ENCODE peak calls at places on chromosomes 1 and 21, in eight cellular contexts. A, X, Y, C, O, M, F and K are unnamed samples. For H3K4me1, the result is how much of the 10 kb centered on the place peaks cover.

GRCh38 chr1:11384170-11384554 is 94.8 kb upstream of the DISP3 start:
- DNase-seq in A (no peak), X (no peak), Y (no peak), C (no peak), O (no peak), M (no peak), F (no peak), K (no peak)

GRCh38 chr1:230632273-230632873 is 9.9 kb upstream of the COG2 start:
- DNase-seq in A (peak), X (peak), Y (no peak), C (peak), O (peak), M (no peak), F (no peak), K (no peak)

GRCh38 chr1:167263784-167264464 is 43.2 kb downstream of the POU2F1 start:
- DNase-seq in A (peak), X (no peak), Y (no peak), C (no peak), O (peak), M (no peak), F (no peak), K (no peak)

GRCh38 chr1:209609403-209610377 is 26.2 kb downstream of the CAMK1G start:
- DNase-seq in A (no peak), X (no peak), Y (no peak), C (no peak), O (peak), M (no peak), F (no peak), K (no peak)

GRCh38 chr1:227785812-227786608 is 29.5 kb upstream of the PRSS38 start:
- DNase-seq in A (no peak), X (no peak), Y (peak), C (peak), O (no peak), M (no peak), F (no peak), K (peak)

GRCh38 chr1:13725714-13726175 is 25.8 kb downstream of the PRDM2 start:
- DNase-seq in A (peak), X (peak), Y (no peak), C (peak), O (peak), M (no peak), F (no peak), K (no peak)

GRCh38 chr1:206447079-206447780 is 23.0 kb upstream of the IKBKE start:
- DNase-seq in A (no peak), X (no peak), Y (no peak), C (no peak), O (no peak), M (no peak), F (no peak), K (no peak)

GRCh38 chr21:27812279-27812678 is 845.4 kb upstream of the ADAMTS5 start:
- DNase-seq in A (no peak), X (no peak), Y (no peak), C (no peak), O (no peak), M (no peak), F (no peak), K (no peak)

GRCh38 chr1:84505167-84506001 is 802 bp upstream of the SPATA1 start:
- DNase-seq in A (peak), X (no peak), Y (no peak), C (peak), O (no peak), M (no peak), F (no peak), K (peak)

GRCh38 chr1:232923739-232924386 is 26.5 kb upstream of the NTPCR start:
- DNase-seq in A (peak), X (no peak), Y (no peak), C (no peak), O (no peak), M (no peak), F (no peak), K (no peak)

GRCh38 chr1:67748630-67749029 is 63.6 kb downstream of the GADD45A start:
- DNase-seq in A (no peak), X (no peak), Y (no peak), C (peak), O (peak), M (no peak), F (no peak), K (no peak)

GRCh38 chr1:207867136-207868081 is 43.5 kb downstream of the CD34 start:
- DNase-seq in A (no peak), X (no peak), Y (no peak), C (peak), O (no peak), M (peak), F (peak), K (peak)

GRCh38 chr1:49765034-49765433 is 258.7 kb downstream of the AGBL4 start:
- DNase-seq in A (no peak), X (no peak), Y (no peak), C (peak), O (no peak), M (no peak), F (no peak), K (no peak)

GRCh38 chr1:233730380-233730779 is 116.5 kb downstream of the KCNK1 start:
- DNase-seq in A (no peak), X (no peak), Y (no peak), C (no peak), O (no peak), M (no peak), F (no peak), K (no peak)

GRCh38 chr1:194807530-194808220 is 1621.3 kb upstream of the B3GALT2 start:
- DNase-seq in A (no peak), X (no peak), Y (no peak), C (no peak), O (no peak), M (no peak), F (no peak), K (no peak)

GRCh38 chr1:220970311-220970710 is 91.1 kb downstream of the HLX start:
- DNase-seq in A (no peak), X (no peak), Y (no peak), C (no peak), O (no peak), M (no peak), F (no peak), K (no peak)

DNA sequence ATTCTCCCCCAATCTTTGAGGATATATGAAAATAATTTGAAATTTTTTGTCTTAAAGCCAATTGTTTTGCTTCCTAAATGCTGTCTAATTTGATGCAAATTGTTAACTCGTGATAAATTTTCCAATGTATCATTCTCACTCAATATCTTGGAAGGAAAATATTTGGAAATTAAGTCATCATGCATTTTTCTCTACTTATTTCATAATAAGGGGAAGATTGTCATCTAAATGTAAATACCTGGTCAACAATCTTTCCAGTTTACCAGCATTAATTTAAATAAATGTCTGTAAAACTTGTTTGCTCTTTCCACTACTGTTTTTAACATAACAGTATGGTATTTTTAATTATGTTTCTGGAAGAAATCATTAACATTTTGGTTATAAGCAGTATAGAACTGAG is 78.3 kb upstream of the KCTD3 start:
- DNase-seq in A (no peak), X (no peak), Y (no peak), C (no peak), O (no peak), M (no peak), F (no peak), K (no peak)
- TF ChIP-seq CTCF in A (no peak), X (no peak), Y (no peak), C (no peak), O (no peak), M (no peak), F (no peak), K (no peak)

GRCh38 chr21:36753556-36753955 is 54.6 kb downstream of the SIM2 start:
- DNase-seq in A (no peak), X (no peak), Y (no peak), C (no peak), O (peak), M (no peak), F (no peak), K (no peak)

GRCh38 chr21:36750579-36750959 is 51.7 kb downstream of the SIM2 start:
- DNase-seq in A (no peak), X (no peak), Y (no peak), C (no peak), O (no peak), M (no peak), F (no peak), K (no peak)

GRCh38 chr21:36749935-36750578 is 51.1 kb downstream of the SIM2 start:
- DNase-seq in A (no peak), X (no peak), Y (no peak), C (no peak), O (peak), M (no peak), F (peak), K (no peak)

GRCh38 chr21:36754241-36754881 is 55.4 kb downstream of the SIM2 start:
- DNase-seq in A (no peak), X (no peak), Y (no peak), C (no peak), O (no peak), M (no peak), F (no peak), K (no peak)

DNA sequence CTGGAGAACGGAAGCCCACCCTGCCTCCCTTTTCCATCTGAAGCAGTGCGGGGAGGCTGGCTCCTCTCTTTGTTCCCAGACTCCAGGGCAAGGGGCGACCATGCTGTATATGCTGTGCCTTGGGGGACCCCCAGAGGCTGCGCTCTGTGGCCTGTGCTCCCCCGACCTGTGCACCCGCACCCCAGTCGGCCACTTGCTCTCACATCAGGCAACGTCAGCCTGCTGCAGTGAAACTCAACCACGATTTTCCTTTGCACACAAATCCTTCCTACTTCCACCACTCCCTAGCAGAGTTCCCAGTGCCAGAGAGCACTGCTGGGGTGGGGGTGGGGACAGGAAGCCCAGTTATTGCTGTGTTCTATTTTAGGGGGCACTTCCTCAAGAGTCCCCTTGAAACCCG is 52.5 kb downstream of the SIM2 start:
- DNase-seq in A (no peak), X (no peak), Y (no peak), C (no peak), O (no peak), M (no peak), F (no peak), K (no peak)
- H3K4me3 ChIP-seq in A (no peak), X (no peak), Y (no peak), C (no peak), O (no peak), M (no peak), F (no peak), K (no peak)

DNA sequence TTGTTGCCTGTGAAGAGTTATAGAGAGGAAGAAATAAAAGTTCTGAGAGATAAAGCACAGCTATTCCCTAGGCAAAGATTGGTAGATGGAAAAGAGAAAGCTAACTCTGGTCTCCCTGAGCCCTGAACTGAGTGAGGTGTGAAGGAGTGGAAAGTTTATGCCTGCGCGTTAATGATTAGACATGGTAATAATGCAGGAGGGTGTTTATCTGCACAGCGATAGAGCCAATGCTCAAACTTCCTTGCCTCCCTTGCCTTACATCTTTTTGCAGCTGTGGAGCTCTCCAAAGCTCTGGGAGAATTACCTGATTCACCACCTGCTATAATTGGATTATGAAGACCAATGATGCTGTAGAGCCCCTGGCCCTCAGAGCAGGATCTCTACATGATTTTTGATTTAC is 32.8 kb upstream of the CHRM3 start:
- DNase-seq in A (no peak), X (no peak), Y (no peak), C (peak), O (no peak), M (no peak), F (no peak), K (no peak)
- H3K4me1 ChIP-seq in A (under half), X (under half), Y (under half), C (under half), O (under half), M (under half), F (under half), K (under half)

GRCh38 chr1:245431706-245432105 is 276.9 kb downstream of the KIF26B start:
- DNase-seq in A (no peak), X (no peak), Y (no peak), C (no peak), O (no peak), M (no peak), F (no peak), K (no peak)

GRCh38 chr1:245437401-245437800 is 282.6 kb downstream of the KIF26B start:
- DNase-seq in A (no peak), X (no peak), Y (no peak), C (no peak), O (no peak), M (no peak), F (no peak), K (no peak)

GRCh38 chr1:245436407-245436806 is 281.6 kb downstream of the KIF26B start:
- DNase-seq in A (no peak), X (no peak), Y (no peak), C (no peak), O (no peak), M (no peak), F (no peak), K (no peak)

GRCh38 chr1:245432221-245432620 is 277.4 kb downstream of the KIF26B start:
- DNase-seq in A (no peak), X (no peak), Y (no peak), C (no peak), O (no peak), M (no peak), F (no peak), K (no peak)

DNA sequence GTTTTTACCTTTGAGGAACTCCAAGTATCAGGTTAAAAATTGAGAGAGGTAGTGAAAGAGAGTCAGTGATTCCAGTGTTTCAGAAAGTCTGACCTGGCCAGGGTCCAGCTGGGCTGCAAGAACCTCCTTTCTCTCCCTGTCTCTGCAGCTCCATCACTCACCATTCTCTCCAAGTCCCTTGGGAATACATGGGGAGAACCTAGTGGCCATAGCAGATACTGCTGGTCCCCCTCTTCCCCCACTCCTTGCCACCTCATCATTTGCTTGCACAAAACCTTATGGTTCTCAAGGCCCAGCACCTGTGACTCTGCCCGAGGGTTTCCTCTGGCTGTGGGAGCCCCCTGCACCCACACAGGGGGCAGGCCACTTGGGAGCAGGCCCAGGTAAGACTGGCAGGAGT is 279.5 kb downstream of the KIF26B start:
- DNase-seq in A (no peak), X (peak), Y (no peak), C (no peak), O (peak), M (no peak), F (no peak), K (no peak)
- TF ChIP-seq CTCF in A (no peak), X (peak), Y (no peak), C (no peak), O (no peak), M (no peak), F (no peak), K (no peak)

GRCh38 chr1:214513394-214513793 is 38.0 kb downstream of the PTPN14 start:
- DNase-seq in A (no peak), X (no peak), Y (no peak), C (no peak), O (no peak), M (no peak), F (no peak), K (no peak)

GRCh38 chr1:214514032-214514818 is 37.2 kb downstream of the PTPN14 start:
- DNase-seq in A (no peak), X (no peak), Y (no peak), C (no peak), O (no peak), M (no peak), F (no peak), K (no peak)

GRCh38 chr1:214515544-214516433 is 35.6 kb downstream of the PTPN14 start:
- DNase-seq in A (no peak), X (no peak), Y (no peak), C (no peak), O (no peak), M (no peak), F (no peak), K (no peak)

GRCh38 chr1:214516434-214517326 is 34.7 kb downstream of the PTPN14 start:
- DNase-seq in A (no peak), X (no peak), Y (no peak), C (no peak), O (no peak), M (no peak), F (no peak), K (no peak)

DNA sequence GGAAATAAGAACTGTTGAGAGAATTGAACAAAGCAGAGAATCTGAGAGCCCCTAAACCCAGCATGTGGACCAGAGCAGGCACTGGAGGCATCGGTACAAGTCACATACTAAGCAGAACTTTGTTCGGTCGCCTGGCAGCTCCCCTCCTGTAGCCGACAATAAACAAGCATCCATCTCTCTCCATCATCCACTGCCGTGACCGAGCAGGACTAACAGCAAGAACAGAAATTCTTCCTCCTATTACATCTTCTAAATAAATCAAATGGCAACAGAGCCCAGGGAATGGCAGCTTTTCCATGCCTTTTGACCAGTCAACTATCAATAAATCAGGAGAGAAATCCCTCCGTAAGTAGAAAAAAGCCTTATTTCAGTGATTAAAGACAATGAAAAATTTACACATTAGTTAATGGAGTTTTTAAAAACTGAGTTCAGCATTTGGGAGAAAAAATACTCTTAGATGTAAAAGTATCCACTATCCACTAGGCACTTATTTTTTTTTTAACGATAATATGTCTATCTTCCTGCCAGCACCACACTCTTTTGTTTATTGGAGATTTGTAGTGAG is 36.5 kb downstream of the PTPN14 start:
- DNase-seq in A (no peak), X (no peak), Y (no peak), C (no peak), O (no peak), M (no peak), F (no peak), K (no peak)
- H3K4me3 ChIP-seq in A (no peak), X (no peak), Y (no peak), C (no peak), O (no peak), M (no peak), F (no peak), K (no peak)

GRCh38 chr1:203181586-203182376 is 4.7 kb downstream of the CHI3L1 start:
- DNase-seq in A (no peak), X (no peak), Y (peak), C (no peak), O (no peak), M (no peak), F (no peak), K (peak)
- H3K4me1 ChIP-seq in A (under half), X (half or more), Y (under half), C (under half), O (under half), M (under half), F (under half), K (under half)

DNA sequence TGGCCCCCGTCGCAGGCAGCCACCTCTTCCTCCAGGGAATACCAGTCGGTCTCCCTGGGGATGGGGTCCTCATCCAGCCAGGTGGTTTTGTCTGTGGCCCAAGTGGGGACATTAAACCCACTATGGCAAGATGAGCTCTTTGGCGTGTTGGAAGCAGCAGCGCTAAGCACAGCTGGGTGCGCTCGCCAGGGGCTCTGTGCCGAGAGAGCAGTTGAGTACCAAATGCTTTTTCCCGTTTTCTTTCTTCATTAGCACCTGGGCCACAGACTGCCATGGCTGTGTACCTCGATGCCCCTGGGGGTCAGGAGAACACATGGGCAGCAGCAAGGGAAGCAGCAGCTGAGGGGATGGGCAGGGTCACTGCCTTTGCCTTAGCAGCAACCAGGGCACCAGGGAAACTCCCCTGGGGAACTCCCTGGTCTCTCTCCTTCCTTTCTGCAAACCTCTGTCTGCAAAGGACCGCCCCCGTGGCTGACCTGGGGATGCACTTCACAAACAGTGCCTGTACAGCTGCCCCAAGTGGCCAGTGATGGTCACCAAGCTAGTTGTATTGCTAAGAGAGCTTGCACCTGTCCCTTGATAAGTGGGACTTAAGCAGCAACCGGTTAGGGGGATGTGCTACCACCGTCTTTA is 31.1 kb downstream of the EDARADD start:
- DNase-seq in A (no peak), X (no peak), Y (no peak), C (no peak), O (peak), M (no peak), F (no peak), K (no peak)
- TF ChIP-seq CTCF in A (no peak), X (no peak), Y (no peak), C (no peak), O (no peak), M (no peak), F (no peak), K (no peak)

GRCh38 chr1:1165485-1165884 is 8.2 kb upstream of the TTLL10 start:
- DNase-seq in A (no peak), X (no peak), Y (peak), C (peak), O (no peak), M (no peak), F (no peak), K (no peak)

GRCh38 chr1:1164361-1164700 is 9.3 kb upstream of the TTLL10 start:
- DNase-seq in A (no peak), X (no peak), Y (no peak), C (no peak), O (no peak), M (no peak), F (no peak), K (no peak)

GRCh38 chr1:1165900-1166421 is 7.7 kb upstream of the TTLL10 start:
- DNase-seq in A (no peak), X (no peak), Y (peak), C (peak), O (no peak), M (no peak), F (no peak), K (no peak)

GRCh38 chr1:1163538-1164070 is 10.1 kb upstream of the TTLL10 start:
- DNase-seq in A (no peak), X (no peak), Y (peak), C (peak), O (no peak), M (no peak), F (no peak), K (no peak)

GRCh38 chr1:1164701-1165451 is 8.8 kb upstream of the TTLL10 start:
- DNase-seq in A (no peak), X (no peak), Y (peak), C (peak), O (peak), M (no peak), F (no peak), K (no peak)
- H3K4me3 ChIP-seq in A (no peak), X (peak), Y (no peak), C (peak), O (no peak), M (no peak), F (no peak), K (peak)